ENCODE peak calls at places on chromosomes 1 and 21, in eight cellular contexts. One of them, this sample, is unnamed.
A peak's percentile ranks its signal among the peaks of the same experiment; 100 is the strongest.

GRCh38 chr1:53697671-53698380 is 41.1 kb downstream of the GLIS1 start:
- DNase-seq in GM23338: no peak
- DNase-seq in tibial artery: no peak
- DNase-seq in right atrium auricular region: no peak
- DNase-seq in gastrocnemius medialis: no peak
- DNase-seq in colonic mucosa: no peak
- DNase-seq in adrenal gland: peak; percentile 44
- DNase-seq in CD8-positive, alpha-beta T cell: no peak
- DNase-seq in this sample: no peak

GRCh38 chr1:86231076-86231475 is 74.5 kb upstream of the COL24A1 start:
- DNase-seq in adrenal gland: no peak
- DNase-seq in right atrium auricular region: no peak
- DNase-seq in GM23338: no peak
- DNase-seq in colonic mucosa: no peak
- DNase-seq in tibial artery: no peak
- DNase-seq in CD8-positive, alpha-beta T cell: no peak
- DNase-seq in gastrocnemius medialis: no peak
- DNase-seq in this sample: no peak

GRCh38 chr1:160973491-160973890 is 18.9 kb upstream of the ITLN2 start:
- DNase-seq in right atrium auricular region: no peak
- DNase-seq in adrenal gland: no peak
- DNase-seq in gastrocnemius medialis: no peak
- DNase-seq in GM23338: no peak
- DNase-seq in CD8-positive, alpha-beta T cell: no peak
- DNase-seq in colonic mucosa: no peak
- DNase-seq in tibial artery: no peak
- DNase-seq in this sample: no peak

GRCh38 chr1:2272686-2273400 is 44.7 kb downstream of the SKI start:
- DNase-seq in tibial artery: no peak
- DNase-seq in adrenal gland: no peak
- DNase-seq in gastrocnemius medialis: no peak
- DNase-seq in right atrium auricular region: no peak
- DNase-seq in CD8-positive, alpha-beta T cell: no peak
- DNase-seq in colonic mucosa: no peak
- DNase-seq in GM23338: no peak
- DNase-seq in this sample: no peak

GRCh38 chr1:219174672-219175564 is 1.2 kb downstream of the LYPLAL1 start:
- DNase-seq in GM23338: peak; percentile 38
- DNase-seq in right atrium auricular region: no peak
- DNase-seq in CD8-positive, alpha-beta T cell: no peak
- DNase-seq in gastrocnemius medialis: peak; percentile 24
- DNase-seq in colonic mucosa: peak; percentile 19
- DNase-seq in adrenal gland: peak; percentile 46
- DNase-seq in tibial artery: peak; percentile 60
- DNase-seq in this sample: no peak

GRCh38 chr1:205345761-205346160 is 11.0 kb downstream of the KLHDC8A start:
- DNase-seq in gastrocnemius medialis: no peak
- DNase-seq in adrenal gland: no peak
- DNase-seq in right atrium auricular region: no peak
- DNase-seq in colonic mucosa: no peak
- DNase-seq in tibial artery: no peak
- DNase-seq in GM23338: no peak
- DNase-seq in CD8-positive, alpha-beta T cell: no peak
- DNase-seq in this sample: no peak

GRCh38 chr21:33729631-33730030 is 87.3 kb downstream of the ITSN1 start:
- DNase-seq in gastrocnemius medialis: no peak
- DNase-seq in GM23338: peak; percentile 33
- DNase-seq in tibial artery: no peak
- DNase-seq in adrenal gland: no peak
- DNase-seq in right atrium auricular region: no peak
- DNase-seq in colonic mucosa: no peak
- DNase-seq in CD8-positive, alpha-beta T cell: no peak
- DNase-seq in this sample: no peak

GRCh38 chr1:152018537-152018936 is 18.3 kb downstream of the S100A11 start:
- DNase-seq in colonic mucosa: no peak
- DNase-seq in right atrium auricular region: no peak
- DNase-seq in adrenal gland: no peak
- DNase-seq in tibial artery: no peak
- DNase-seq in GM23338: peak; percentile 77
- DNase-seq in CD8-positive, alpha-beta T cell: no peak
- DNase-seq in gastrocnemius medialis: no peak
- DNase-seq in this sample: no peak

GRCh38 chr1:89556716-89557442 is 32.2 kb downstream of the LRRC8B start:
- DNase-seq in colonic mucosa: no peak
- DNase-seq in adrenal gland: no peak
- DNase-seq in gastrocnemius medialis: no peak
- DNase-seq in right atrium auricular region: no peak
- DNase-seq in tibial artery: no peak
- DNase-seq in CD8-positive, alpha-beta T cell: no peak
- DNase-seq in GM23338: no peak
- DNase-seq in this sample: no peak

GRCh38 chr1:94099303-94099702 is 21.6 kb downstream of the ABCA4 start:
- DNase-seq in tibial artery: no peak
- DNase-seq in GM23338: no peak
- DNase-seq in gastrocnemius medialis: no peak
- DNase-seq in adrenal gland: no peak
- DNase-seq in right atrium auricular region: no peak
- DNase-seq in colonic mucosa: no peak
- DNase-seq in CD8-positive, alpha-beta T cell: no peak
- DNase-seq in this sample: no peak

GRCh38 chr1:1623631-1624442 is 8.1 kb upstream of the MMP23B start:
- DNase-seq in GM23338: no peak
- DNase-seq in gastrocnemius medialis: no peak
- DNase-seq in colonic mucosa: no peak
- DNase-seq in right atrium auricular region: no peak
- DNase-seq in tibial artery: no peak
- DNase-seq in CD8-positive, alpha-beta T cell: no peak
- DNase-seq in adrenal gland: no peak
- DNase-seq in this sample: no peak

GRCh38 chr1:241848680-241849344 is 808 bp downstream of the EXO1 start:
- DNase-seq in gastrocnemius medialis: no peak
- DNase-seq in GM23338: no peak
- DNase-seq in adrenal gland: no peak
- DNase-seq in colonic mucosa: no peak
- DNase-seq in right atrium auricular region: no peak
- DNase-seq in tibial artery: no peak
- DNase-seq in CD8-positive, alpha-beta T cell: no peak
- DNase-seq in this sample: no peak

GRCh38 chr1:94095112-94095637 is 25.8 kb downstream of the ABCA4 start:
- DNase-seq in adrenal gland: peak; percentile 63
- DNase-seq in right atrium auricular region: peak; percentile 91
- DNase-seq in GM23338: no peak
- DNase-seq in tibial artery: peak; percentile 90
- DNase-seq in colonic mucosa: peak; percentile 44
- DNase-seq in CD8-positive, alpha-beta T cell: no peak
- DNase-seq in gastrocnemius medialis: peak; percentile 72
- DNase-seq in this sample: peak; percentile 11

GRCh38 chr1:2400950-2401649 is 9.5 kb downstream of the RER1 start:
- DNase-seq in GM23338: no peak
- DNase-seq in tibial artery: no peak
- DNase-seq in adrenal gland: no peak
- DNase-seq in right atrium auricular region: no peak
- DNase-seq in CD8-positive, alpha-beta T cell: no peak
- DNase-seq in colonic mucosa: no peak
- DNase-seq in gastrocnemius medialis: no peak
- DNase-seq in this sample: no peak

GRCh38 chr1:113913312-113913668 is 8.2 kb downstream of the DCLRE1B start:
- DNase-seq in tibial artery: no peak
- DNase-seq in GM23338: no peak
- DNase-seq in gastrocnemius medialis: no peak
- DNase-seq in colonic mucosa: no peak
- DNase-seq in CD8-positive, alpha-beta T cell: no peak
- DNase-seq in adrenal gland: no peak
- DNase-seq in right atrium auricular region: no peak
- DNase-seq in this sample: no peak

GRCh38 chr1:17682403-17682802 is 72.7 kb upstream of the ACTL8 start:
- DNase-seq in gastrocnemius medialis: no peak
- DNase-seq in CD8-positive, alpha-beta T cell: no peak
- DNase-seq in tibial artery: no peak
- DNase-seq in adrenal gland: no peak
- DNase-seq in colonic mucosa: no peak
- DNase-seq in right atrium auricular region: no peak
- DNase-seq in GM23338: no peak
- DNase-seq in this sample: no peak

GRCh38 chr1:110945626-110946025 is 18.1 kb downstream of the LRIF1 start:
- DNase-seq in tibial artery: no peak
- DNase-seq in colonic mucosa: no peak
- DNase-seq in gastrocnemius medialis: no peak
- DNase-seq in adrenal gland: no peak
- DNase-seq in GM23338: no peak
- DNase-seq in right atrium auricular region: no peak
- DNase-seq in CD8-positive, alpha-beta T cell: no peak
- DNase-seq in this sample: no peak
- H3K4me1 ChIP-seq in tibial artery: no peaks in the 10 kb centered on the region
- H3K4me1 ChIP-seq in colonic mucosa: no peaks in the 10 kb centered on the region
- H3K4me1 ChIP-seq in gastrocnemius medialis: no peaks in the 10 kb centered on the region
- H3K4me1 ChIP-seq in adrenal gland: no peaks in the 10 kb centered on the region
- H3K4me1 ChIP-seq in GM23338: peaks cover 4% of the 10 kb centered on the region
- H3K4me1 ChIP-seq in right atrium auricular region: no peaks in the 10 kb centered on the region
- H3K4me1 ChIP-seq in CD8-positive, alpha-beta T cell: no peaks in the 10 kb centered on the region
- H3K4me1 ChIP-seq in this sample: no peaks in the 10 kb centered on the region

GRCh38 chr1:8431028-8431427 is 113.1 kb downstream of the SLC45A1 start:
- DNase-seq in tibial artery: no peak
- DNase-seq in right atrium auricular region: no peak
- DNase-seq in gastrocnemius medialis: no peak
- DNase-seq in adrenal gland: no peak
- DNase-seq in colonic mucosa: no peak
- DNase-seq in CD8-positive, alpha-beta T cell: no peak
- DNase-seq in GM23338: peak; percentile 57
- DNase-seq in this sample: no peak

GRCh38 chr1:8429549-8430105 is 111.7 kb downstream of the SLC45A1 start:
- DNase-seq in tibial artery: no peak
- DNase-seq in GM23338: no peak
- DNase-seq in gastrocnemius medialis: no peak
- DNase-seq in CD8-positive, alpha-beta T cell: no peak
- DNase-seq in colonic mucosa: no peak
- DNase-seq in right atrium auricular region: no peak
- DNase-seq in adrenal gland: no peak
- DNase-seq in this sample: no peak

GRCh38 chr1:8428441-8428840 is 110.5 kb downstream of the SLC45A1 start:
- DNase-seq in GM23338: no peak
- DNase-seq in CD8-positive, alpha-beta T cell: no peak
- DNase-seq in gastrocnemius medialis: no peak
- DNase-seq in tibial artery: no peak
- DNase-seq in adrenal gland: no peak
- DNase-seq in colonic mucosa: no peak
- DNase-seq in right atrium auricular region: no peak
- DNase-seq in this sample: no peak

GRCh38 chr1:8431779-8432178 is 113.9 kb downstream of the SLC45A1 start:
- DNase-seq in right atrium auricular region: no peak
- DNase-seq in tibial artery: no peak
- DNase-seq in CD8-positive, alpha-beta T cell: no peak
- DNase-seq in gastrocnemius medialis: no peak
- DNase-seq in adrenal gland: no peak
- DNase-seq in GM23338: no peak
- DNase-seq in colonic mucosa: no peak
- DNase-seq in this sample: no peak

GRCh38 chr1:8430476-8430875 is 112.6 kb downstream of the SLC45A1 start:
- DNase-seq in colonic mucosa: no peak
- DNase-seq in gastrocnemius medialis: no peak
- DNase-seq in tibial artery: no peak
- DNase-seq in CD8-positive, alpha-beta T cell: no peak
- DNase-seq in adrenal gland: no peak
- DNase-seq in right atrium auricular region: no peak
- DNase-seq in GM23338: no peak
- DNase-seq in this sample: no peak
- H3K27ac ChIP-seq in colonic mucosa: no peak overlapping the region
- H3K27ac ChIP-seq in gastrocnemius medialis: peak overlapping the region; percentile 22
- H3K27ac ChIP-seq in tibial artery: no peak overlapping the region
- H3K27ac ChIP-seq in CD8-positive, alpha-beta T cell: no peak overlapping the region
- H3K27ac ChIP-seq in adrenal gland: no peak overlapping the region
- H3K27ac ChIP-seq in right atrium auricular region: no peak overlapping the region
- H3K27ac ChIP-seq in GM23338: no peak overlapping the region
- H3K27ac ChIP-seq in this sample: no peak overlapping the region

GRCh38 chr1:166888710-166889109 is 12.6 kb upstream of the TADA1 start:
- DNase-seq in adrenal gland: no peak
- DNase-seq in tibial artery: no peak
- DNase-seq in right atrium auricular region: no peak
- DNase-seq in colonic mucosa: no peak
- DNase-seq in GM23338: no peak
- DNase-seq in CD8-positive, alpha-beta T cell: no peak
- DNase-seq in gastrocnemius medialis: no peak
- DNase-seq in this sample: no peak

GRCh38 chr1:166884971-166885370 is 8.9 kb upstream of the TADA1 start:
- DNase-seq in right atrium auricular region: no peak
- DNase-seq in adrenal gland: no peak
- DNase-seq in gastrocnemius medialis: no peak
- DNase-seq in colonic mucosa: no peak
- DNase-seq in GM23338: no peak
- DNase-seq in CD8-positive, alpha-beta T cell: no peak
- DNase-seq in tibial artery: no peak
- DNase-seq in this sample: no peak

GRCh38 chr1:166882893-166883292 is 6.8 kb upstream of the TADA1 start:
- DNase-seq in gastrocnemius medialis: no peak
- DNase-seq in CD8-positive, alpha-beta T cell: no peak
- DNase-seq in tibial artery: no peak
- DNase-seq in right atrium auricular region: no peak
- DNase-seq in adrenal gland: no peak
- DNase-seq in GM23338: no peak
- DNase-seq in colonic mucosa: no peak
- DNase-seq in this sample: no peak

DNA sequence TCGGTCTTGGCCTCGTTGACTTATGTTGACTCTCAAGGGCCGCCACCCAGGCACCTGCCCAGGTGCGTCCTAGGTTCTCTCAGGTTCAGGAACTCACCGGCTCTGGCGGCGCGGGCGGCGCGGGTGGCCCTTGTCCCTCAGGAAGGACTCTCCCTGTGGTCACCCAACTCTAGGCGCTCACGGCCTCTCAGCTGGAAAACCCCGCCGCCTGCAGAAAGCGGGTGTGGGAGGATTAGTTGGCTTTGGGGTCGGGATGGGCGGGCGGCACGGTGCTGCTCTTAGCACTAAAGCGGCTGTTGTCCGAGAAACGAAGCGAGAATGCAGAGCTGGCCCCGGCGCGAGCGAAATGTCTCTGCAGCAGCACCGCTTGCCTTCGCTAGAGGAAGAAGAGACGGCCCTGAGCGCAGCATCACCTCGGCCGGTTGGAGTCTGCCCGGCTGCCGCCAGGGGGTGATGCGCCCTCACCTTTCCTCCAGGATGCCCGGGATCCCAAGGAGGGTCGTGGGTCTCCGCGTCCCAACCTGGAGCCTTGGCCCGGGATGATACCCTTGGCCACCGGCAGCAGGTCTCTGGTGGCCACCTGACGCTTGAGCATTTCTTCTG is 8.1 kb upstream of the TADA1 start:
- DNase-seq in GM23338: peak; percentile 94
- DNase-seq in gastrocnemius medialis: no peak
- DNase-seq in CD8-positive, alpha-beta T cell: no peak
- DNase-seq in right atrium auricular region: no peak
- DNase-seq in tibial artery: no peak
- DNase-seq in adrenal gland: peak; percentile 40
- DNase-seq in colonic mucosa: peak; percentile 58
- DNase-seq in this sample: no peak
- TF ChIP-seq CTCF in GM23338: peak; percentile 71
- TF ChIP-seq CTCF in gastrocnemius medialis: no peak
- TF ChIP-seq CTCF in CD8-positive, alpha-beta T cell: peak; percentile 50
- TF ChIP-seq CTCF in right atrium auricular region: peak; percentile 84
- TF ChIP-seq CTCF in tibial artery: peak; percentile 54
- TF ChIP-seq CTCF in adrenal gland: peak; percentile 43
- TF ChIP-seq CTCF in colonic mucosa: peak; percentile 72
- TF ChIP-seq CTCF in this sample: peak; percentile 73

GRCh38 chr1:10515627-10516026 is 40.9 kb downstream of the PEX14 start:
- DNase-seq in CD8-positive, alpha-beta T cell: no peak
- DNase-seq in tibial artery: no peak
- DNase-seq in GM23338: no peak
- DNase-seq in gastrocnemius medialis: no peak
- DNase-seq in adrenal gland: no peak
- DNase-seq in right atrium auricular region: no peak
- DNase-seq in colonic mucosa: no peak
- DNase-seq in this sample: no peak
- H3K4me1 ChIP-seq in CD8-positive, alpha-beta T cell: peaks cover 63% of the 10 kb centered on the region
- H3K4me1 ChIP-seq in tibial artery: peaks cover 27% of the 10 kb centered on the region
- H3K4me1 ChIP-seq in GM23338: peaks cover 59% of the 10 kb centered on the region
- H3K4me1 ChIP-seq in gastrocnemius medialis: peaks cover 39% of the 10 kb centered on the region
- H3K4me1 ChIP-seq in adrenal gland: peaks cover 31% of the 10 kb centered on the region
- H3K4me1 ChIP-seq in right atrium auricular region: no peaks in the 10 kb centered on the region
- H3K4me1 ChIP-seq in colonic mucosa: peaks cover 4% of the 10 kb centered on the region
- H3K4me1 ChIP-seq in this sample: peaks cover 21% of the 10 kb centered on the region

This sample was measured in thoracic aorta.